ENCODE peak calls at places on chromosomes 12 and 14, in six cellular contexts. R, S, J, N, T and A are unnamed samples.

GRCh38 chr12:88519802-88520435 is 60.4 kb downstream of the KITLG start:
- DNase-seq in N (no peak), S (no peak), R (no peak), T (no peak), J (peak; percentile 65), A (no peak)

GRCh38 chr12:102631274-102631673 is 150.9 kb upstream of the IGF1 start:
- DNase-seq in S (no peak), R (no peak), T (peak; percentile 6), J (peak; percentile 76), N (peak; percentile 6), A (peak; percentile 92)

GRCh38 chr14:54366726-54367707 is 29.8 kb upstream of the CDKN3 start:
- DNase-seq in N (peak; percentile 88), T (peak; percentile 70), S (peak; percentile 22), J (peak; percentile 56), R (no peak), A (peak; percentile 69)

GRCh38 chr12:121227294-121227693 is 17.4 kb downstream of the P2RX4 start:
- DNase-seq in T (no peak), R (peak; percentile 83), N (peak; percentile 91), J (no peak), S (peak; percentile 81), A (no peak)

GRCh38 chr12:52197371-52198231 is 5.8 kb upstream of the KRT80 start:
- DNase-seq in R (peak; percentile 49), S (no peak), T (peak; percentile 53), N (no peak), J (no peak), A (peak; percentile 22)

GRCh38 chr14:83355609-83356008 is 1822.0 kb upstream of the SEL1L start:
- DNase-seq in R (no peak), N (no peak), S (no peak), J (no peak), T (no peak), A (no peak)

GRCh38 chr12:70011353-70011752 is 186.3 kb downstream of the MYRFL start:
- DNase-seq in R (no peak), J (no peak), T (no peak), N (no peak), S (no peak), A (no peak)

GRCh38 chr12:48160807-48161206 is 3.5 kb upstream of the ASB8 start:
- DNase-seq in J (peak; percentile 12), N (no peak), R (no peak), T (no peak), S (no peak), A (peak; percentile 20)

GRCh38 chr14:66111891-66112290 is 374.3 kb upstream of the CCDC196 start:
- DNase-seq in T (no peak), J (no peak), R (no peak), S (no peak), N (peak; percentile 22), A (peak; percentile 5)

GRCh38 chr14:94523265-94523664 is 14.0 kb upstream of the SERPINA12 start:
- DNase-seq in R (no peak), T (no peak), N (no peak), S (no peak), J (no peak), A (no peak)

GRCh38 chr12:5456906-5457305 is 25.0 kb downstream of the NTF3 start:
- DNase-seq in J (peak; percentile 70), R (no peak), N (no peak), S (no peak), T (no peak), A (peak; percentile 68)

GRCh38 chr14:81710232-81710845 is 176.7 kb upstream of the SEL1L start:
- DNase-seq in J (no peak), S (peak; percentile 34), R (no peak), N (peak; percentile 55), T (peak; percentile 11), A (peak; percentile 31)

GRCh38 chr14:59101441-59101840 is 87.0 kb upstream of the DAAM1 start:
- DNase-seq in N (no peak), R (no peak), J (peak; percentile 96), S (no peak), T (no peak), A (no peak)

GRCh38 chr14:22002860-22003284 is 329.3 kb upstream of the OR4E1 start:
- DNase-seq in J (no peak), S (peak; percentile 61), T (no peak), N (peak; percentile 29), R (no peak), A (peak; percentile 4)

DNA sequence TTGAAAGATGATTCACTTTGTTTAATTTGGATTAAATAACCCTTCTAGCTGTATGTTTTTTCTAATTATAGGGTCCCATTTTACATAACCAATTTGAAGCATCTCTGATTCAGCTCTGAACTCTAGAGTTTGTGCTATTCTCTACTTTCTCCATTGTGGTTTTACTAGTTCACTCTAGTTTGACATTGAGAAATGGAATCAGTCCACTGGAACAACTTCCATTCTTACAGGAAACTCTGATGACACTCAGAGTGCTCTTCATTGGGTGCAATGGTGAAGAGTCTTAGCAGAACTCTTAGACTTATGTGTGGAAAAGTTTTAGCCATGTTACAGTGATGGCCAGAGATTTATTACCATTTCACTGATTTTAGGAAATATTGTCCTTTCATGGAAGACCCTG is 140.7 kb downstream of the DYRK2 start:
- DNase-seq in T (no peak), R (no peak), J (no peak), N (no peak), S (no peak), A (no peak)
- H3K9ac ChIP-seq in T (no peak overlapping the region), R (no peak overlapping the region), J (no peak overlapping the region), N (no peak overlapping the region), S (no peak overlapping the region), A (no peak overlapping the region)

GRCh38 chr12:55725556-55725955 is 3.3 kb downstream of the CD63 start:
- DNase-seq in J (no peak), S (no peak), N (no peak), T (no peak), R (no peak), A (peak; percentile 2)
- H3K4me3 ChIP-seq in J (no peak overlapping the region), S (no peak overlapping the region), N (no peak overlapping the region), T (peak overlapping the region; percentile 21), R (no peak overlapping the region), A (no peak overlapping the region)

GRCh38 chr14:56918849-56919574 is 108.7 kb upstream of the OTX2 start:
- DNase-seq in N (no peak), S (no peak), J (no peak), R (no peak), T (no peak), A (no peak)
- H3K9ac ChIP-seq in N (no peak overlapping the region), S (no peak overlapping the region), J (no peak overlapping the region), R (no peak overlapping the region), T (no peak overlapping the region), A (no peak overlapping the region)

DNA sequence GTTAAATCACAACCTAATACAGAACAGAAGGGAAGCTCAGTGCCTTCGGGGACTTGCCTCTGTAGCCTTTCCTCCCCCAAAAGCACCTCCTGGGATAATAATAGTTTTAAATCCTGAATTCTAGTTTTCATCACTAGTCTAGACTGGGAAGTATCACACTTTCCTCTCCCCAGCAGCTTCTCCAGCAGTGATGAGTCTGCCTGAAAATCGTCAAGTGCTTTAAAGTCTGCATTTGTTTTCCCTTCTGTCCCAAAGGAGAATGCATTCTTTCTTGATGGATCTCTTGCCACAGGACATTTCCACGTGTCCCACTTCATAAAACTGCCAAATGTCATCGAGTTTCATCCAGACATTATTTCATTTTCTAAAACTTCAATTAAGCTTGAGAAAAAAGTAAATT is 15.0 kb downstream of the CSRP2 start:
- DNase-seq in N (no peak), R (no peak), S (no peak), T (peak; percentile 14), J (no peak), A (peak; percentile 80)
- H3K4me3 ChIP-seq in N (no peak overlapping the region), R (no peak overlapping the region), S (no peak overlapping the region), T (no peak overlapping the region), J (peak overlapping the region; percentile 19), A (peak overlapping the region; percentile 60)

DNA sequence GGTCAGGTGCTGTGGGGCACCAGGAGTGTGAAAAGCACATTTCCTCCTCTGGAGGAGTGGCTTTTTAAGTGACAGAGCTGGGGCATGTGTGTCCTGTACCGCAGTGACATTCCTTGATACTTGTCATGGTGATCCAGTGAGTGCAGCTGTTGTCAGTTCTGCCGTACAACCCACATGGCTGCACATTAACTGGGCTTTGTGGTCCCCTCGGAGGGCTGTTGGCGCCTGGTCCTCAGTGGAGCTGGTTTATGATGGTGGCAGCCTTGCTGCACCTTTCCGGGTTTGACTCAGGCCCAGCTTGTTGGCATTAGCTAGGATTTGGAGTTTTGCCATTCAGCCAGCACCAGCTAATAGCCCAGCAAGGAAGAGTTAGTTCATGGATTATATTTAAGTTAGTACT is 77.0 kb downstream of the SLC25A47 start:
- DNase-seq in S (no peak), T (no peak), J (no peak), N (peak; percentile 17), R (no peak), A (no peak)
- H3K9ac ChIP-seq in S (no peak overlapping the region), T (no peak overlapping the region), J (no peak overlapping the region), N (no peak overlapping the region), R (no peak overlapping the region), A (no peak overlapping the region)

GRCh38 chr14:61364243-61364642 is 42.9 kb downstream of the PRKCH start:
- DNase-seq in S (no peak), T (no peak), N (no peak), J (no peak), R (no peak), A (no peak)
- H3K4me3 ChIP-seq in S (no peak overlapping the region), T (no peak overlapping the region), N (no peak overlapping the region), J (no peak overlapping the region), R (no peak overlapping the region), A (no peak overlapping the region)

DNA sequence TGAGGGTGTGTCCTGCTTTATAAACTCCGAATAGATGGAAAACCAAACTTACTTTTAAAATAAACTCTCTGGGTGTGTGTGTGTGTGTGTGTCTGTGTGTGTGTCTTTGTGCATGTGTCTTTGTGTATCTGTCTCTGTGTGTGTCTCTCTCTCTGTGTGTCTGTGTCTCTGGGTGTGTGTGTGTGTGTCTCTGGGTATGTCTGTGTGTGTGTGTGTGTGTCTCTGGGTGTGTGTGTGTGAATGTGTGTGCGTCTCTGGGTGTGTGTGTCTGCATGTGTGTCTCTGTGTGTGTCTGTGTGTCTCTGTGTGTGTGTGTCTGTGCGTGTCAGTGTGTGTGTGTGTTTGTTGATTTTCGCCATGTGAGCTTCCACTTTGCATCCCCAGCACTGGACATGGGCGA is 9.2 kb downstream of the RAN start:
- DNase-seq in T (no peak), J (no peak), R (no peak), N (no peak), S (no peak), A (no peak)
- H3K9ac ChIP-seq in T (no peak overlapping the region), J (no peak overlapping the region), R (no peak overlapping the region), N (no peak overlapping the region), S (peak overlapping the region; percentile 72), A (no peak overlapping the region)